ENCODE peak calls at places on chromosomes 2 and 18, in eight cellular contexts. Z is cardiac muscle cell, B is right atrium auricular region, A is mucosa of descending colon, F is kidney, J is HCT116, E is fibroblast of lung, P is tibial nerve. Q is an unnamed sample.

GRCh38 chr18:56312554-56312953 is 325.8 kb downstream of the TXNL1 start:
- DNase-seq in Z (no peak), B (no peak), A (no peak), F (no peak), J (no peak), E (no peak), P (no peak), Q (no peak)

GRCh38 chr2:7044253-7045250 is 127.3 kb downstream of the RNF144A start:
- DNase-seq in Z (peak; percentile 76), B (peak; percentile 83), A (peak; percentile 74), F (peak; percentile 77), J (peak; percentile 15), E (peak; percentile 60), P (peak; percentile 56), Q (peak; percentile 62)

GRCh38 chr18:56162316-56162715 is 476.1 kb downstream of the TXNL1 start:
- DNase-seq in Z (peak; percentile 54), B (no peak), A (no peak), F (no peak), J (no peak), E (peak; percentile 41), P (no peak), Q (no peak)

GRCh38 chr2:204545861-204546773 is 842 bp downstream of the PARD3B start:
- DNase-seq in Z (no peak), B (no peak), A (peak; percentile 78), F (peak; percentile 80), J (no peak), E (no peak), P (no peak), Q (no peak)

GRCh38 chr2:1154710-1155594 is 204.3 kb downstream of the SNTG2 start:
- DNase-seq in Z (no peak), B (no peak), A (no peak), F (no peak), J (no peak), E (no peak), P (no peak), Q (no peak)

GRCh38 chr2:70890469-70891065 is 45.1 kb upstream of the ATP6V1B1 start:
- DNase-seq in Z (no peak), B (peak; percentile 48), A (no peak), F (no peak), J (no peak), E (no peak), P (no peak), Q (no peak)

GRCh38 chr2:172440795-172441194 is 13.4 kb downstream of the ITGA6 start:
- DNase-seq in Z (no peak), B (no peak), A (no peak), F (no peak), J (no peak), E (no peak), P (no peak), Q (no peak)

GRCh38 chr2:6186332-6187100 is 494.3 kb downstream of the SOX11 start:
- DNase-seq in Z (no peak), B (no peak), A (no peak), F (peak; percentile 73), J (no peak), E (peak; percentile 92), P (no peak), Q (no peak)

GRCh38 chr2:8475349-8476045 is 206.4 kb upstream of the ID2 start:
- DNase-seq in Z (no peak), B (no peak), A (no peak), F (no peak), J (no peak), E (no peak), P (no peak), Q (no peak)

GRCh38 chr2:47086054-47086471 is 69.0 kb downstream of the STPG4 start:
- DNase-seq in Z (no peak), B (no peak), A (no peak), F (no peak), J (no peak), E (no peak), P (no peak), Q (no peak)

GRCh38 chr2:196252408-196253114 is 81.2 kb upstream of the STK17B start:
- DNase-seq in Z (no peak), B (no peak), A (no peak), F (no peak), J (no peak), E (peak; percentile 29), P (no peak), Q (no peak)

GRCh38 chr18:34025172-34025801 is 199.4 kb downstream of the NOL4 start:
- DNase-seq in Z (no peak), B (no peak), A (no peak), F (no peak), J (no peak), E (no peak), P (no peak), Q (no peak)

GRCh38 chr2:191249131-191249813 is 4.1 kb downstream of the MYO1B start:
- DNase-seq in Z (peak; percentile 18), B (no peak), A (no peak), F (no peak), J (no peak), E (peak; percentile 34), P (no peak), Q (no peak)

GRCh38 chr2:191250400-191250799 is 5.2 kb downstream of the MYO1B start:
- DNase-seq in Z (no peak), B (no peak), A (no peak), F (no peak), J (no peak), E (peak; percentile 56), P (no peak), Q (no peak)

GRCh38 chr2:191247381-191248057 is 2.3 kb downstream of the MYO1B start:
- DNase-seq in Z (peak; percentile 90), B (no peak), A (peak; percentile 51), F (no peak), J (peak; percentile 23), E (peak; percentile 89), P (no peak), Q (no peak)

GRCh38 chr2:191252699-191253098 is 7.5 kb downstream of the MYO1B start:
- DNase-seq in Z (no peak), B (no peak), A (no peak), F (no peak), J (no peak), E (no peak), P (no peak), Q (no peak)

GRCh38 chr2:191251014-191251413 is 5.8 kb downstream of the MYO1B start:
- DNase-seq in Z (no peak), B (no peak), A (no peak), F (no peak), J (no peak), E (no peak), P (no peak), Q (no peak)
- H3K4me1 ChIP-seq in Z (peaks cover 46% of the 10 kb centered on the region), B (peaks cover 20% of the 10 kb centered on the region), A (peaks cover 16% of the 10 kb centered on the region), F (peaks cover 11% of the 10 kb centered on the region), J (peaks cover 28% of the 10 kb centered on the region), E (peaks cover 30% of the 10 kb centered on the region), P (peaks cover 14% of the 10 kb centered on the region), Q (peaks cover 11% of the 10 kb centered on the region)

GRCh38 chr2:176117162-176117822 is 714 bp downstream of the HOXD10 start:
- DNase-seq in Z (no peak), B (no peak), A (no peak), F (peak; percentile 76), J (no peak), E (no peak), P (no peak), Q (no peak)

GRCh38 chr2:176115883-176116813 is at the start of gene HOXD10:
- DNase-seq in Z (no peak), B (no peak), A (peak; percentile 75), F (peak; percentile 98), J (no peak), E (no peak), P (no peak), Q (no peak)

GRCh38 chr2:176120369-176121307 is 1.9 kb upstream of the HOXD9 start:
- DNase-seq in Z (no peak), B (no peak), A (peak; percentile 18), F (peak; percentile 47), J (no peak), E (no peak), P (no peak), Q (no peak)

GRCh38 chr2:176117823-176118376 is 1.3 kb downstream of the HOXD10 start:
- DNase-seq in Z (no peak), B (no peak), A (peak; percentile 23), F (no peak), J (no peak), E (no peak), P (no peak), Q (no peak)

GRCh38 chr2:176118606-176119370 is 2.2 kb downstream of the HOXD10 start:
- DNase-seq in Z (no peak), B (no peak), A (peak; percentile 46), F (peak; percentile 90), J (peak; percentile 69), E (no peak), P (no peak), Q (peak; percentile 15)
- TF ChIP-seq CTCF in Z (peak; percentile 44), B (peak; percentile 21), A (peak; percentile 21), F (peak; percentile 56), J (peak; percentile 59), E (peak; percentile 24), P (peak; percentile 14), Q (peak; percentile 65)

DNA sequence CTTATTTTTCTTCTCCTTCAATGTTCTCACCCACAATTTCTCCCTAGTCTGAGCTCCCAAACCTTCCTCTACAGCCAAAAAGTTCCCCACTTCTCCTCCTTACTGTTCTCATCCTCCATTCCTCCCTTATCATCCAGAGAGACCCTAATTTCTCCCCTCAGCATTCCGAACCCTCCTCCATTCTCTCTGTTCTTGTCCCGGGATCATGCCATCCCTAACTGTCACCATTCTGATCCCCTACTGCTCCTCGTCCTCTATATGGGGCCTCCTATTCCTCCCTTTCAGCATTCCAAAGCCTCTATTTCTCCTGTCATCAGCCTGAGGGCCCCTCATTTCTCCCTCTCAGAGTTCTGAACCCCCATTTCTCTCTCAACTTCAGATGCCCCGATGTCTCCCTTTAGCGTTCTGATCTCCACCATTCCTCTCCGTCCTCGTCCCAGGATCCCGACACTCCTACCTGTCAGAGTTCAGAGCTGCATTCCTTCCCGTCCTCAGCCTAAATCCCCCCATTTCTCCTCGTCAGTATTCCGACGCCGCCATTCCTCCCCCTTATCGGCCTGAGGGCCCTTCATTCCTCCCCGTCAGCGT is 522 bp downstream of the MBD1 start:
- DNase-seq in Z (no peak), B (no peak), A (no peak), F (no peak), J (no peak), E (no peak), P (no peak), Q (no peak)
- H3K36me3 ChIP-seq in Z (peaks cover 39% of the 10 kb centered on the region), B (peaks cover 65% of the 10 kb centered on the region), A (peaks cover 8% of the 10 kb centered on the region), F (peaks cover 32% of the 10 kb centered on the region), J (peaks cover 22% of the 10 kb centered on the region), E (peaks cover 39% of the 10 kb centered on the region), P (peaks cover 11% of the 10 kb centered on the region), Q (peaks cover 83% of the 10 kb centered on the region)

GRCh38 chr18:76449110-76449453 is 46.0 kb downstream of the ZNF516 start:
- DNase-seq in Z (no peak), B (peak; percentile 56), A (no peak), F (no peak), J (no peak), E (no peak), P (no peak), Q (no peak)

GRCh38 chr18:76451475-76452331 is 43.3 kb downstream of the ZNF516 start:
- DNase-seq in Z (no peak), B (peak; percentile 58), A (no peak), F (no peak), J (no peak), E (no peak), P (no peak), Q (no peak)

GRCh38 chr18:76452357-76452756 is 42.7 kb downstream of the ZNF516 start:
- DNase-seq in Z (no peak), B (no peak), A (no peak), F (no peak), J (no peak), E (peak; percentile 65), P (no peak), Q (no peak)

GRCh38 chr18:76450912-76451421 is 44.1 kb downstream of the ZNF516 start:
- DNase-seq in Z (peak; percentile 75), B (peak; percentile 66), A (peak; percentile 60), F (peak; percentile 88), J (no peak), E (peak; percentile 79), P (no peak), Q (no peak)

GRCh38 chr18:76450452-76450851 is 44.6 kb downstream of the ZNF516 start:
- DNase-seq in Z (peak; percentile 67), B (peak; percentile 58), A (no peak), F (no peak), J (no peak), E (peak; percentile 59), P (no peak), Q (no peak)
- H3K4me1 ChIP-seq in Z (peaks cover 81% of the 10 kb centered on the region), B (peaks cover 61% of the 10 kb centered on the region), A (peaks cover 22% of the 10 kb centered on the region), F (peaks cover 37% of the 10 kb centered on the region), J (peaks cover 2% of the 10 kb centered on the region), E (peaks cover 25% of the 10 kb centered on the region), P (peaks cover 90% of the 10 kb centered on the region), Q (no peaks in the 10 kb centered on the region)